ENCODE peak calls at places on chromosome X, in seven cellular contexts. One of them, this sample, is unnamed.

GRCh38 chrX:31449975-31450374 is 378.1 kb upstream of the FTHL17 start:
- DNase-seq in neuronal stem cell: no peak
- DNase-seq in body of pancreas: no peak
- DNase-seq in T-cell: no peak
- DNase-seq in right cardiac atrium: no peak
- DNase-seq in naive thymus-derived CD8-positive, alpha-beta T cell: no peak
- DNase-seq in neural progenitor cell: no peak
- DNase-seq in this sample: no peak

GRCh38 chrX:136586386-136586785 is 54.4 kb downstream of the VGLL1 start:
- DNase-seq in T-cell: peak; percentile 51
- DNase-seq in neuronal stem cell: no peak
- DNase-seq in neural progenitor cell: no peak
- DNase-seq in naive thymus-derived CD8-positive, alpha-beta T cell: peak; percentile 56
- DNase-seq in right cardiac atrium: no peak
- DNase-seq in body of pancreas: no peak
- DNase-seq in this sample: no peak

GRCh38 chrX:40476958-40477357 is 103.8 kb upstream of the ATP6AP2 start:
- DNase-seq in naive thymus-derived CD8-positive, alpha-beta T cell: no peak
- DNase-seq in neural progenitor cell: no peak
- DNase-seq in neuronal stem cell: no peak
- DNase-seq in right cardiac atrium: no peak
- DNase-seq in body of pancreas: no peak
- DNase-seq in T-cell: no peak
- DNase-seq in this sample: no peak

GRCh38 chrX:48831909-48832291 is 3.5 kb downstream of the PCSK1N start:
- DNase-seq in T-cell: no peak
- DNase-seq in right cardiac atrium: peak; percentile 59
- DNase-seq in body of pancreas: no peak
- DNase-seq in neural progenitor cell: peak; percentile 64
- DNase-seq in naive thymus-derived CD8-positive, alpha-beta T cell: no peak
- DNase-seq in neuronal stem cell: no peak
- DNase-seq in this sample: no peak

GRCh38 chrX:151830911-151831310 is 81.8 kb upstream of the MAGEA4 start:
- DNase-seq in T-cell: no peak
- DNase-seq in body of pancreas: no peak
- DNase-seq in right cardiac atrium: no peak
- DNase-seq in neuronal stem cell: no peak
- DNase-seq in naive thymus-derived CD8-positive, alpha-beta T cell: no peak
- DNase-seq in neural progenitor cell: no peak
- DNase-seq in this sample: no peak

GRCh38 chrX:121336831-121337421 is 289.5 kb downstream of the GLUD2 start:
- DNase-seq in naive thymus-derived CD8-positive, alpha-beta T cell: no peak
- DNase-seq in neuronal stem cell: no peak
- DNase-seq in right cardiac atrium: no peak
- DNase-seq in T-cell: no peak
- DNase-seq in neural progenitor cell: no peak
- DNase-seq in body of pancreas: no peak
- DNase-seq in this sample: no peak

GRCh38 chrX:4710618-4711433 is 997.4 kb upstream of the PRKX start:
- DNase-seq in body of pancreas: peak; percentile 65
- DNase-seq in naive thymus-derived CD8-positive, alpha-beta T cell: no peak
- DNase-seq in neural progenitor cell: peak; percentile 28
- DNase-seq in neuronal stem cell: no peak
- DNase-seq in right cardiac atrium: no peak
- DNase-seq in T-cell: no peak
- DNase-seq in this sample: no peak

GRCh38 chrX:115023139-115023538 is 5.7 kb upstream of the IL13RA2 start:
- DNase-seq in body of pancreas: no peak
- DNase-seq in right cardiac atrium: no peak
- DNase-seq in naive thymus-derived CD8-positive, alpha-beta T cell: no peak
- DNase-seq in T-cell: no peak
- DNase-seq in neuronal stem cell: no peak
- DNase-seq in neural progenitor cell: no peak
- DNase-seq in this sample: no peak

GRCh38 chrX:99301990-99302389 is 1108.1 kb downstream of the PCDH19 start:
- DNase-seq in neuronal stem cell: peak; percentile 18
- DNase-seq in naive thymus-derived CD8-positive, alpha-beta T cell: no peak
- DNase-seq in right cardiac atrium: no peak
- DNase-seq in body of pancreas: no peak
- DNase-seq in T-cell: no peak
- DNase-seq in neural progenitor cell: peak; percentile 71
- DNase-seq in this sample: peak; percentile 59

GRCh38 chrX:123959281-123960063 is 2.0 kb upstream of the STAG2 start:
- DNase-seq in body of pancreas: peak; percentile 59
- DNase-seq in neural progenitor cell: peak; percentile 39
- DNase-seq in right cardiac atrium: peak; percentile 83
- DNase-seq in neuronal stem cell: peak; percentile 6
- DNase-seq in T-cell: no peak
- DNase-seq in naive thymus-derived CD8-positive, alpha-beta T cell: no peak
- DNase-seq in this sample: peak; percentile 50

GRCh38 chrX:76148011-76148665 is 24.7 kb upstream of the PBDC1 start:
- DNase-seq in neural progenitor cell: no peak
- DNase-seq in right cardiac atrium: no peak
- DNase-seq in T-cell: no peak
- DNase-seq in naive thymus-derived CD8-positive, alpha-beta T cell: peak; percentile 3
- DNase-seq in neuronal stem cell: no peak
- DNase-seq in body of pancreas: no peak
- DNase-seq in this sample: peak; percentile 0

GRCh38 chrX:1164322-1165288 is 47.8 kb downstream of the CRLF2 start:
- DNase-seq in neural progenitor cell: peak; percentile 54
- DNase-seq in body of pancreas: peak; percentile 13
- DNase-seq in right cardiac atrium: no peak
- DNase-seq in naive thymus-derived CD8-positive, alpha-beta T cell: no peak
- DNase-seq in T-cell: no peak
- DNase-seq in neuronal stem cell: no peak
- DNase-seq in this sample: no peak

GRCh38 chrX:65821721-65822496 is 154.5 kb downstream of the MSN start:
- DNase-seq in neural progenitor cell: no peak
- DNase-seq in T-cell: peak; percentile 5
- DNase-seq in naive thymus-derived CD8-positive, alpha-beta T cell: peak; percentile 13
- DNase-seq in body of pancreas: no peak
- DNase-seq in neuronal stem cell: no peak
- DNase-seq in right cardiac atrium: peak; percentile 73
- DNase-seq in this sample: no peak

GRCh38 chrX:23341452-23341851 is 6.8 kb downstream of the PTCHD1 start:
- DNase-seq in body of pancreas: no peak
- DNase-seq in T-cell: no peak
- DNase-seq in right cardiac atrium: no peak
- DNase-seq in neuronal stem cell: no peak
- DNase-seq in neural progenitor cell: peak; percentile 41
- DNase-seq in naive thymus-derived CD8-positive, alpha-beta T cell: no peak
- DNase-seq in this sample: no peak

GRCh38 chrX:118420462-118420861 is 74.6 kb downstream of the WDR44 start:
- DNase-seq in T-cell: no peak
- DNase-seq in neural progenitor cell: no peak
- DNase-seq in body of pancreas: no peak
- DNase-seq in naive thymus-derived CD8-positive, alpha-beta T cell: no peak
- DNase-seq in neuronal stem cell: no peak
- DNase-seq in right cardiac atrium: no peak
- DNase-seq in this sample: no peak

GRCh38 chrX:97366246-97366645 is 482.5 kb downstream of the RPA4 start:
- DNase-seq in neuronal stem cell: no peak
- DNase-seq in neural progenitor cell: no peak
- DNase-seq in T-cell: no peak
- DNase-seq in naive thymus-derived CD8-positive, alpha-beta T cell: no peak
- DNase-seq in body of pancreas: no peak
- DNase-seq in right cardiac atrium: no peak
- DNase-seq in this sample: no peak